ENCODE peak calls at places on chromosomes 13 and 19, in four cellular contexts. K, F, Y and S are unnamed samples.

GRCh38 chr13:29369060-29369743 is 226.3 kb downstream of the SLC7A1 start:
- DNase-seq in K (peak; percentile 13), F (peak; percentile 50), Y (no peak), S (peak; percentile 6)

GRCh38 chr13:71864094-71864980 is 2.7 kb downstream of the DACH1 start:
- DNase-seq in K (no peak), F (no peak), Y (no peak), S (peak; percentile 83)

GRCh38 chr19:51417107-51417806 is at the start of gene SIGLEC10:
- DNase-seq in K (peak; percentile 85), F (peak; percentile 35), Y (peak; percentile 22), S (no peak)

GRCh38 chr19:53290758-53291549 is 23.4 kb upstream of the VN1R4 start:
- DNase-seq in K (no peak), F (no peak), Y (no peak), S (no peak)

GRCh38 chr19:4449022-4449825 is 8.4 kb downstream of the UBXN6 start:
- DNase-seq in K (no peak), F (peak; percentile 43), Y (no peak), S (no peak)

GRCh38 chr19:2149980-2150793 is 1.2 kb downstream of the AP3D1 start:
- DNase-seq in K (no peak), F (no peak), Y (no peak), S (no peak)

GRCh38 chr13:50222569-50223332 is 207.5 kb downstream of the KCNRG start:
- DNase-seq in K (no peak), F (peak; percentile 95), Y (no peak), S (peak; percentile 58)

GRCh38 chr13:40970803-40971202 is 48.3 kb downstream of the ELF1 start:
- DNase-seq in K (no peak), F (no peak), Y (no peak), S (no peak)

GRCh38 chr19:27794444-27795042 is 1418.4 kb downstream of the UQCRFS1 start:
- DNase-seq in K (no peak), F (peak; percentile 37), Y (no peak), S (no peak)

GRCh38 chr19:45554481-45554880 is 30.1 kb downstream of the OPA3 start:
- DNase-seq in K (no peak), F (no peak), Y (no peak), S (no peak)

GRCh38 chr13:95745289-95745688 is 68.3 kb downstream of the DNAJC3 start:
- DNase-seq in K (no peak), F (no peak), Y (no peak), S (peak; percentile 66)